ENCODE peak calls at places on chromosomes 13 and 19, in five cellular contexts. N is heart left ventricle, V is tibial artery, D is breast epithelium, U is OCI-LY7. R is an unnamed sample.

GRCh38 chr13:80363890-80364503 is 23.1 kb upstream of the SPRY2 start:
- DNase-seq in N (no peak), V (no peak), D (no peak), U (peak; percentile 15), R (no peak)

GRCh38 chr13:53045110-53045509 is 16.5 kb downstream of the OLFM4 start:
- DNase-seq in N (no peak), V (no peak), D (no peak), U (no peak), R (no peak)

GRCh38 chr13:113145496-113145895 is 13.0 kb upstream of the PROZ start:
- DNase-seq in N (no peak), V (no peak), D (no peak), U (no peak), R (no peak)

GRCh38 chr13:40087021-40088002 is 431.9 kb downstream of the COG6 start:
- DNase-seq in N (no peak), V (no peak), D (no peak), U (no peak), R (no peak)

GRCh38 chr13:73335226-73335625 is 276.4 kb downstream of the KLF5 start:
- DNase-seq in N (no peak), V (no peak), D (no peak), U (no peak), R (no peak)

GRCh38 chr19:5960005-5961001 is 17.6 kb downstream of the RANBP3 start:
- DNase-seq in N (peak; percentile 63), V (no peak), D (no peak), U (no peak), R (no peak)

GRCh38 chr13:66805657-66806056 is 424.5 kb downstream of the PCDH9 start:
- DNase-seq in N (no peak), V (peak; percentile 19), D (no peak), U (no peak), R (no peak)

GRCh38 chr13:106710267-106710666 is 142.3 kb upstream of the ARGLU1 start:
- DNase-seq in N (no peak), V (no peak), D (no peak), U (no peak), R (no peak)

GRCh38 chr13:43567608-43568007 is 219.2 kb downstream of the ENOX1 start:
- DNase-seq in N (no peak), V (no peak), D (no peak), U (no peak), R (no peak)

GRCh38 chr13:75458696-75459422 is 23.1 kb downstream of the TBC1D4 start:
- DNase-seq in N (peak; percentile 65), V (no peak), D (peak; percentile 57), U (no peak), R (no peak)

GRCh38 chr19:8510589-8511115 is 3.3 kb downstream of the ZNF414 start:
- DNase-seq in N (no peak), V (no peak), D (no peak), U (no peak), R (no peak)

GRCh38 chr19:8513687-8514504 is at the start of gene ZNF414:
- DNase-seq in N (peak; percentile 98), V (peak; percentile 94), D (peak; percentile 97), U (peak; percentile 96), R (peak; percentile 99)

GRCh38 chr19:8512991-8513686 is 828 bp downstream of the ZNF414 start:
- DNase-seq in N (no peak), V (no peak), D (no peak), U (no peak), R (no peak)

GRCh38 chr19:8512115-8512967 is 1.6 kb downstream of the ZNF414 start:
- DNase-seq in N (no peak), V (no peak), D (no peak), U (peak; percentile 79), R (no peak)

DNA sequence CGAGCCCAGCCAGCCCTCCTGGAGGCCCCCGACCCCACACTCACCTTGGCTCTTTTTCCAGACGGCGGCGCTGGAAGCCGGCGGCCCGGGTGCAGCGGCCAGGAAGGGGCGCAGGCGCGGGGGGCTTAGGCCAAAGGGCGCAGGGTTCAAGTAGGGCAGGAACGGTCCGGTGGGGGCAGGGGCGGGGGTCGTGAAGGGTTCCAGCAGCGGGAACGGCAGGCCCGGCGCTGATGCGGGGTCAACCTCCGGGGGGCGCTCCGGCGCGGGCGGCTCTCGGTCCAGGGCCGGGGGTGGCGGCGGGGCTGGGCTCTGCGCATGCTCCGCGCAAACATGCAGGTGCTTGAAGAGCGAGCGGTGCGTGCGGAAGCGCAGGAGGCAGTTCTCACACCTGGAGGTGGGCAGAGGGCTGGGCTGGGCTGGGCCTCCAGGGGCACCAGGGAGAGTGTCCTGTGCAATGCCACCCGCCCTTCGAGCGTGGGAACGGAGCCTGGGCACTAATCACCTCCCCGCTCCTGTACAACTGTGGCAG is 2.3 kb downstream of the ZNF414 start:
- DNase-seq in N (no peak), V (no peak), D (no peak), U (no peak), R (no peak)
- TF ChIP-seq CTCF in N (no peak), V (no peak), D (no peak), U (peak; percentile 46), R (no peak)

GRCh38 chr13:31699650-31700049 is 39.7 kb upstream of the RXFP2 start:
- DNase-seq in N (no peak), V (no peak), D (no peak), U (peak; percentile 1), R (no peak)

DNA sequence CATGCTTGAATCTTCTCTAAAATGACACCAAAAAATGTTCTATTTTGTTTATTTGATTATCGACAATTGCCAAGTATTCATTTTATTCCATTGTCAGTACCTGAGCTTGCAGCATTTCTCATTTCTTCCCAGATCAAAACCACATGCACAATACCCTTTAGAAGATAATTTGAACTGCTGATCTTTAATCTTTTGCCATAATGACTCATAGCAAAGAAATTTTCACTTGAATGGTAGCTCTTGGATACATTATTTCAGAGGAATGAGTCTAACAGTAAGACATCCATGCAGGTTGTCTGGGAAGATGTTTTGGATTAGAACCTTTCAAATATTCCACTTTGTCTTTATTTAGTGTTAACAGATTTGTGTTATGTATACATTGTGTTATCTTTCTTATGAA is 42.0 kb upstream of the RXFP2 start:
- DNase-seq in N (no peak), V (no peak), D (no peak), U (no peak), R (no peak)
- TF ChIP-seq CTCF in N (no peak), V (no peak), D (no peak), U (no peak), R (no peak)

GRCh38 chr19:51394045-51394836 is 3.9 kb upstream of the C19orf84 start:
- DNase-seq in N (peak; percentile 92), V (peak; percentile 93), D (peak; percentile 87), U (peak; percentile 100), R (peak; percentile 91)
- TF ChIP-seq CTCF in N (peak; percentile 27), V (no peak), D (no peak), U (peak; percentile 30), R (no peak)

GRCh38 chr19:58519087-58519354 is 589 bp downstream of the ZBTB45 start:
- DNase-seq in N (peak; percentile 77), V (peak; percentile 59), D (peak; percentile 74), U (peak; percentile 76), R (peak; percentile 27)
- TF ChIP-seq CTCF in N (peak; percentile 66), V (no peak), D (no peak), U (no peak), R (no peak)

GRCh38 chr19:34851277-34851804 is 75.4 kb upstream of the ZNF30 start:
- DNase-seq in N (no peak), V (no peak), D (no peak), U (peak; percentile 65), R (no peak)
- TF ChIP-seq CTCF in N (no peak), V (no peak), D (no peak), U (peak; percentile 61), R (no peak)

GRCh38 chr13:45441633-45442032 is 23.1 kb upstream of the COG3 start:
- DNase-seq in N (no peak), V (no peak), D (no peak), U (no peak), R (no peak)
- TF ChIP-seq CTCF in N (peak; percentile 34), V (no peak), D (no peak), U (peak; percentile 29), R (no peak)

R was measured in natural killer cell.